ENCODE peak calls at places on chromosomes 16 and 17, in eight cellular contexts. One of them, this sample, is unnamed.

GRCh38 chr17:51630101-51630671 is 369.8 kb downstream of the UTP18 start:
- DNase-seq in stomach: no peak
- DNase-seq in prostate gland: peak; percentile 10
- DNase-seq in keratinocyte: no peak
- DNase-seq in hepatocyte: no peak
- DNase-seq in effector memory CD4-positive, alpha-beta T cell: no peak
- DNase-seq in lung: no peak
- DNase-seq in CD8-positive, alpha-beta memory T cell: no peak
- DNase-seq in this sample: no peak

GRCh38 chr17:80187090-80187489 is 17.3 kb downstream of the CARD14 start:
- DNase-seq in stomach: no peak
- DNase-seq in prostate gland: peak; percentile 28
- DNase-seq in keratinocyte: peak; percentile 53
- DNase-seq in hepatocyte: no peak
- DNase-seq in effector memory CD4-positive, alpha-beta T cell: no peak
- DNase-seq in lung: no peak
- DNase-seq in CD8-positive, alpha-beta memory T cell: no peak
- DNase-seq in this sample: no peak

GRCh38 chr16:55263271-55264250 is 60.4 kb upstream of the IRX6 start:
- DNase-seq in stomach: no peak
- DNase-seq in prostate gland: no peak
- DNase-seq in keratinocyte: no peak
- DNase-seq in hepatocyte: no peak
- DNase-seq in effector memory CD4-positive, alpha-beta T cell: no peak
- DNase-seq in lung: no peak
- DNase-seq in CD8-positive, alpha-beta memory T cell: no peak
- DNase-seq in this sample: no peak

GRCh38 chr17:30369995-30370394 is 8.7 kb upstream of the CPD start:
- DNase-seq in stomach: no peak
- DNase-seq in prostate gland: no peak
- DNase-seq in keratinocyte: no peak
- DNase-seq in hepatocyte: no peak
- DNase-seq in effector memory CD4-positive, alpha-beta T cell: no peak
- DNase-seq in lung: no peak
- DNase-seq in CD8-positive, alpha-beta memory T cell: no peak
- DNase-seq in this sample: no peak

GRCh38 chr17:7850970-7851437 is 3.9 kb upstream of the TMEM88 start:
- DNase-seq in stomach: no peak
- DNase-seq in prostate gland: no peak
- DNase-seq in keratinocyte: no peak
- DNase-seq in hepatocyte: no peak
- DNase-seq in effector memory CD4-positive, alpha-beta T cell: no peak
- DNase-seq in lung: no peak
- DNase-seq in CD8-positive, alpha-beta memory T cell: peak; percentile 47
- DNase-seq in this sample: no peak

GRCh38 chr16:46673320-46674013 is 15.5 kb downstream of the VPS35 start:
- DNase-seq in stomach: peak; percentile 59
- DNase-seq in prostate gland: peak; percentile 25
- DNase-seq in keratinocyte: no peak
- DNase-seq in hepatocyte: peak; percentile 80
- DNase-seq in effector memory CD4-positive, alpha-beta T cell: peak; percentile 7
- DNase-seq in lung: no peak
- DNase-seq in CD8-positive, alpha-beta memory T cell: peak; percentile 64
- DNase-seq in this sample: peak; percentile 85

GRCh38 chr17:38419508-38419981 is 8.7 kb upstream of the ARHGAP23 start:
- DNase-seq in stomach: no peak
- DNase-seq in prostate gland: no peak
- DNase-seq in keratinocyte: no peak
- DNase-seq in hepatocyte: no peak
- DNase-seq in effector memory CD4-positive, alpha-beta T cell: no peak
- DNase-seq in lung: no peak
- DNase-seq in CD8-positive, alpha-beta memory T cell: no peak
- DNase-seq in this sample: no peak

GRCh38 chr16:68072038-68072695 is 13.0 kb upstream of the NFATC3 start:
- DNase-seq in stomach: no peak
- DNase-seq in prostate gland: peak; percentile 77
- DNase-seq in keratinocyte: peak; percentile 87
- DNase-seq in hepatocyte: peak; percentile 59
- DNase-seq in effector memory CD4-positive, alpha-beta T cell: no peak
- DNase-seq in lung: no peak
- DNase-seq in CD8-positive, alpha-beta memory T cell: no peak
- DNase-seq in this sample: no peak

GRCh38 chr16:53773881-53774280 is 69.9 kb downstream of the FTO start:
- DNase-seq in stomach: no peak
- DNase-seq in prostate gland: no peak
- DNase-seq in keratinocyte: no peak
- DNase-seq in hepatocyte: no peak
- DNase-seq in effector memory CD4-positive, alpha-beta T cell: no peak
- DNase-seq in lung: no peak
- DNase-seq in CD8-positive, alpha-beta memory T cell: no peak
- DNase-seq in this sample: no peak

GRCh38 chr17:41781404-41782110 is 5.0 kb downstream of the JUP start:
- DNase-seq in stomach: no peak
- DNase-seq in prostate gland: no peak
- DNase-seq in keratinocyte: no peak
- DNase-seq in hepatocyte: peak; percentile 12
- DNase-seq in effector memory CD4-positive, alpha-beta T cell: no peak
- DNase-seq in lung: no peak
- DNase-seq in CD8-positive, alpha-beta memory T cell: no peak
- DNase-seq in this sample: no peak
- H3K4me3 ChIP-seq in stomach: peak overlapping the region; percentile 2
- H3K4me3 ChIP-seq in prostate gland: no peak overlapping the region
- H3K4me3 ChIP-seq in keratinocyte: no peak overlapping the region
- H3K4me3 ChIP-seq in hepatocyte: no peak overlapping the region
- H3K4me3 ChIP-seq in effector memory CD4-positive, alpha-beta T cell: no peak overlapping the region
- H3K4me3 ChIP-seq in lung: no peak overlapping the region
- H3K4me3 ChIP-seq in CD8-positive, alpha-beta memory T cell: no peak overlapping the region
- H3K4me3 ChIP-seq in this sample: no peak overlapping the region

GRCh38 chr17:72423286-72423589 is 302.4 kb downstream of the SOX9 start:
- DNase-seq in stomach: no peak
- DNase-seq in prostate gland: no peak
- DNase-seq in keratinocyte: no peak
- DNase-seq in hepatocyte: no peak
- DNase-seq in effector memory CD4-positive, alpha-beta T cell: no peak
- DNase-seq in lung: no peak
- DNase-seq in CD8-positive, alpha-beta memory T cell: no peak
- DNase-seq in this sample: no peak
- H3K27ac ChIP-seq in stomach: no peak overlapping the region
- H3K27ac ChIP-seq in prostate gland: no peak overlapping the region
- H3K27ac ChIP-seq in keratinocyte: peak overlapping the region; percentile 98
- H3K27ac ChIP-seq in hepatocyte: peak overlapping the region; percentile 97
- H3K27ac ChIP-seq in effector memory CD4-positive, alpha-beta T cell: no peak overlapping the region
- H3K27ac ChIP-seq in lung: no peak overlapping the region
- H3K27ac ChIP-seq in CD8-positive, alpha-beta memory T cell: no peak overlapping the region
- H3K27ac ChIP-seq in this sample: peak overlapping the region; percentile 83

DNA sequence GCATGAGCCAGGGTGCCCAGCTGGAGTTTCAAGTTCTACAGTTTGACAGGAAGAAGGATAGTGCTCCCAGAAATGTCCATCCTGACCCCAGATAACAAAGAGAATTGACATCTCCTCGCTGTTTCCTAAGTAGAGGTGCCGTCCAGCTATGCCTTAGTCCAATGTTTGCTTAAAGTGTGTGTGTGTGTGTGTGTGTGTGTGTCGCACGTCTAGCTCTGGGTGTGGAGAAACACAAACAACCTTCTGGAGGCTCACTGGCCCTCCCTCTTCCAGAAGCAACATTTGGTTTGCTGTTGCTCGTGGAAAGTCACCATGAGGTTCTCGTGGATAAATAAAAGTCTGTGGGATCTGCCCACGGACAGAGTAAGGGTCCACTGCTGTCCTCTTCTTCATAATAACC is 22.1 kb downstream of the EMP2 start:
- DNase-seq in stomach: peak; percentile 40
- DNase-seq in prostate gland: peak; percentile 33
- DNase-seq in keratinocyte: no peak
- DNase-seq in hepatocyte: no peak
- DNase-seq in effector memory CD4-positive, alpha-beta T cell: no peak
- DNase-seq in lung: no peak
- DNase-seq in CD8-positive, alpha-beta memory T cell: no peak
- DNase-seq in this sample: no peak
- H3K4me1 ChIP-seq in stomach: peaks cover 59% of the 10 kb centered on the region
- H3K4me1 ChIP-seq in prostate gland: no peaks in the 10 kb centered on the region
- H3K4me1 ChIP-seq in keratinocyte: no peaks in the 10 kb centered on the region
- H3K4me1 ChIP-seq in hepatocyte: no peaks in the 10 kb centered on the region
- H3K4me1 ChIP-seq in effector memory CD4-positive, alpha-beta T cell: no peaks in the 10 kb centered on the region
- H3K4me1 ChIP-seq in lung: peaks cover 30% of the 10 kb centered on the region
- H3K4me1 ChIP-seq in CD8-positive, alpha-beta memory T cell: no peaks in the 10 kb centered on the region
- H3K4me1 ChIP-seq in this sample: no peaks in the 10 kb centered on the region

GRCh38 chr16:86579268-86580062 is 1.1 kb downstream of the FOXL1 start:
- DNase-seq in stomach: no peak
- DNase-seq in prostate gland: no peak
- DNase-seq in keratinocyte: no peak
- DNase-seq in hepatocyte: no peak
- DNase-seq in effector memory CD4-positive, alpha-beta T cell: no peak
- DNase-seq in lung: no peak
- DNase-seq in CD8-positive, alpha-beta memory T cell: no peak
- DNase-seq in this sample: no peak
- H3K4me3 ChIP-seq in stomach: peak overlapping the region; percentile 19
- H3K4me3 ChIP-seq in prostate gland: peak overlapping the region; percentile 8
- H3K4me3 ChIP-seq in keratinocyte: peak overlapping the region; percentile 43
- H3K4me3 ChIP-seq in hepatocyte: peak overlapping the region; percentile 8
- H3K4me3 ChIP-seq in effector memory CD4-positive, alpha-beta T cell: no peak overlapping the region
- H3K4me3 ChIP-seq in lung: no peak overlapping the region
- H3K4me3 ChIP-seq in CD8-positive, alpha-beta memory T cell: no peak overlapping the region
- H3K4me3 ChIP-seq in this sample: no peak overlapping the region

GRCh38 chr16:8183186-8184099 is 406.9 kb downstream of the TMEM114 start:
- DNase-seq in stomach: no peak
- DNase-seq in prostate gland: no peak
- DNase-seq in keratinocyte: no peak
- DNase-seq in hepatocyte: no peak
- DNase-seq in effector memory CD4-positive, alpha-beta T cell: no peak
- DNase-seq in lung: no peak
- DNase-seq in CD8-positive, alpha-beta memory T cell: no peak
- DNase-seq in this sample: no peak
- H3K27ac ChIP-seq in stomach: no peak overlapping the region
- H3K27ac ChIP-seq in prostate gland: no peak overlapping the region
- H3K27ac ChIP-seq in keratinocyte: no peak overlapping the region
- H3K27ac ChIP-seq in hepatocyte: no peak overlapping the region
- H3K27ac ChIP-seq in effector memory CD4-positive, alpha-beta T cell: no peak overlapping the region
- H3K27ac ChIP-seq in lung: no peak overlapping the region
- H3K27ac ChIP-seq in CD8-positive, alpha-beta memory T cell: peak overlapping the region; percentile 2
- H3K27ac ChIP-seq in this sample: no peak overlapping the region

This sample was measured in SJCRH30.